ENCODE peak calls at places on chromosomes 7 and 10, in nine cellular contexts. I is effector memory CD8-positive, alpha-beta T cell; P is activated T-helper 1 cell treated with anti-CD3 and anti-CD28 coated beads, Interleukin-2, amount 50 U/mL, for 16 hours; U is fibroblast of mammary gland; W is NT2/D1; V is aorta; X is LoVo; T is iris pigment epithelial cell; Q is activated CD4-positive, alpha-beta T cell treated with anti-CD3 and anti-CD28 coated beads for 24 hours. K is an unnamed sample.

GRCh38 chr10:5609952-5610616 is 56.3 kb downstream of the ASB13 start:
- DNase-seq in I (no peak), P (no peak), U (peak; percentile 68), W (no peak), V (no peak), X (peak; percentile 75), T (no peak), Q (no peak), K (no peak)

GRCh38 chr7:159031135-159031701 is 113.4 kb downstream of the VIPR2 start:
- DNase-seq in I (no peak), P (no peak), U (no peak), W (no peak), V (peak; percentile 89), X (no peak), T (no peak), Q (no peak), K (no peak)

GRCh38 chr7:30469303-30469702 is 9.3 kb downstream of the NOD1 start:
- DNase-seq in I (no peak), P (no peak), U (peak; percentile 100), W (peak; percentile 95), V (peak; percentile 93), X (no peak), T (peak; percentile 100), Q (no peak), K (peak; percentile 99)

GRCh38 chr10:104089621-104090020 is 3.9 kb upstream of the COL17A1 start:
- DNase-seq in I (no peak), P (no peak), U (peak; percentile 8), W (no peak), V (no peak), X (no peak), T (no peak), Q (no peak), K (no peak)

GRCh38 chr7:13181221-13181620 is 493.8 kb downstream of the ARL4A start:
- DNase-seq in I (no peak), P (no peak), U (peak; percentile 19), W (no peak), V (no peak), X (no peak), T (peak; percentile 12), Q (no peak), K (peak; percentile 74)

GRCh38 chr7:5093948-5094347 is 48.3 kb downstream of the RBAK start:
- DNase-seq in I (no peak), P (no peak), U (no peak), W (no peak), V (no peak), X (no peak), T (no peak), Q (no peak), K (no peak)

GRCh38 chr7:70432567-70433001 is 699.4 kb upstream of the GALNT17 start:
- DNase-seq in I (no peak), P (no peak), U (no peak), W (no peak), V (no peak), X (no peak), T (no peak), Q (no peak), K (no peak)

GRCh38 chr7:37320840-37321468 is 127.7 kb downstream of the ELMO1 start:
- DNase-seq in I (no peak), P (no peak), U (peak; percentile 5), W (no peak), V (no peak), X (no peak), T (peak; percentile 3), Q (no peak), K (no peak)

GRCh38 chr7:7148799-7149481 is 33.4 kb upstream of the C1GALT1 start:
- DNase-seq in I (no peak), P (no peak), U (no peak), W (no peak), V (no peak), X (no peak), T (peak; percentile 6), Q (no peak), K (peak; percentile 58)

GRCh38 chr10:103451871-103452713 is at the start of gene CALHM2:
- DNase-seq in I (peak; percentile 46), P (peak; percentile 22), U (peak; percentile 47), W (no peak), V (peak; percentile 91), X (no peak), T (peak; percentile 57), Q (peak; percentile 56), K (peak; percentile 66)

GRCh38 chr7:35893649-35894048 is 92.8 kb downstream of the SEPTIN7 start:
- DNase-seq in I (no peak), P (no peak), U (no peak), W (no peak), V (no peak), X (no peak), T (no peak), Q (no peak), K (no peak)

GRCh38 chr7:95901006-95901405 is 128.7 kb downstream of the DYNC1I1 start:
- DNase-seq in I (no peak), P (no peak), U (no peak), W (no peak), V (no peak), X (no peak), T (no peak), Q (no peak), K (no peak)

GRCh38 chr7:98294798-98295382 is 13.4 kb downstream of the BRI3 start:
- DNase-seq in I (no peak), P (no peak), U (peak; percentile 46), W (peak; percentile 61), V (no peak), X (peak; percentile 63), T (peak; percentile 55), Q (no peak), K (peak; percentile 49)

GRCh38 chr10:132319853-132320669 is 11.9 kb upstream of the LRRC27 start:
- DNase-seq in I (no peak), P (no peak), U (peak; percentile 90), W (no peak), V (peak; percentile 79), X (peak; percentile 17), T (peak; percentile 91), Q (no peak), K (peak; percentile 92)

GRCh38 chr10:91887075-91887899 is 22.0 kb downstream of the FGFBP3 start:
- DNase-seq in I (peak; percentile 3), P (no peak), U (peak; percentile 39), W (peak; percentile 86), V (peak; percentile 80), X (no peak), T (peak; percentile 50), Q (no peak), K (no peak)

GRCh38 chr7:151754142-151754590 is 122.7 kb downstream of the PRKAG2 start:
- DNase-seq in I (no peak), P (no peak), U (peak; percentile 98), W (peak; percentile 96), V (peak; percentile 96), X (peak; percentile 99), T (peak; percentile 99), Q (no peak), K (peak; percentile 100)

GRCh38 chr10:5665380-5666323 is 743 bp downstream of the ASB13 start:
- DNase-seq in I (no peak), P (no peak), U (peak; percentile 31), W (no peak), V (peak; percentile 82), X (peak; percentile 11), T (peak; percentile 11), Q (no peak), K (peak; percentile 5)

GRCh38 chr10:58412502-58412961 is 27.3 kb downstream of the TFAM start:
- DNase-seq in I (no peak), P (no peak), U (peak; percentile 91), W (peak; percentile 35), V (no peak), X (no peak), T (peak; percentile 78), Q (no peak), K (peak; percentile 90)

GRCh38 chr7:17456541-17456940 is 158.1 kb downstream of the AHR start:
- DNase-seq in I (no peak), P (no peak), U (peak; percentile 38), W (no peak), V (no peak), X (no peak), T (peak; percentile 46), Q (no peak), K (no peak)

GRCh38 chr10:43263551-43264323 is 3.1 kb downstream of the RASGEF1A start:
- DNase-seq in I (no peak), P (no peak), U (no peak), W (no peak), V (peak; percentile 67), X (no peak), T (no peak), Q (no peak), K (no peak)

GRCh38 chr7:105470090-105470489 is 52.0 kb downstream of the PUS7 start:
- DNase-seq in I (no peak), P (no peak), U (no peak), W (no peak), V (no peak), X (no peak), T (no peak), Q (no peak), K (no peak)

GRCh38 chr7:149310113-149310836 is 48.3 kb downstream of the ZNF783 start:
- DNase-seq in I (no peak), P (no peak), U (peak; percentile 88), W (no peak), V (no peak), X (peak; percentile 64), T (peak; percentile 83), Q (no peak), K (peak; percentile 92)

GRCh38 chr7:44384586-44385383 is 59.4 kb upstream of the CAMK2B start:
- DNase-seq in I (no peak), P (no peak), U (no peak), W (no peak), V (no peak), X (no peak), T (no peak), Q (no peak), K (no peak)

GRCh38 chr7:34060548-34060947 is 155.2 kb downstream of the BMPER start:
- DNase-seq in I (no peak), P (no peak), U (peak; percentile 79), W (no peak), V (no peak), X (no peak), T (peak; percentile 93), Q (no peak), K (peak; percentile 78)

GRCh38 chr7:99473315-99473596 is 566 bp downstream of the ZNF789 start:
- DNase-seq in I (no peak), P (no peak), U (peak; percentile 82), W (no peak), V (no peak), X (peak; percentile 83), T (peak; percentile 91), Q (no peak), K (peak; percentile 78)

GRCh38 chr7:143492043-143492471 is 14.4 kb downstream of the TAS2R41 start:
- DNase-seq in I (no peak), P (no peak), U (peak; percentile 88), W (no peak), V (no peak), X (peak; percentile 67), T (peak; percentile 97), Q (no peak), K (peak; percentile 78)

GRCh38 chr10:56622335-56622973 is 261.4 kb upstream of the ZWINT start:
- DNase-seq in I (no peak), P (no peak), U (no peak), W (no peak), V (no peak), X (no peak), T (no peak), Q (no peak), K (no peak)

GRCh38 chr7:40865441-40866233 is 730.8 kb downstream of the SUGCT start:
- DNase-seq in I (no peak), P (no peak), U (no peak), W (no peak), V (no peak), X (no peak), T (no peak), Q (no peak), K (no peak)

GRCh38 chr10:50622497-50623298 is 1.1 kb downstream of the SGMS1 start:
- DNase-seq in I (no peak), P (no peak), U (peak; percentile 47), W (no peak), V (peak; percentile 84), X (peak; percentile 7), T (peak; percentile 61), Q (no peak), K (peak; percentile 32)

GRCh38 chr10:103658049-103658577 is 164.6 kb downstream of the NEURL1 start:
- DNase-seq in I (no peak), P (no peak), U (no peak), W (no peak), V (no peak), X (no peak), T (no peak), Q (no peak), K (no peak)

GRCh38 chr7:121366852-121367431 is 29.2 kb downstream of the FAM3C start:
- DNase-seq in I (peak; percentile 22), P (no peak), U (peak; percentile 59), W (no peak), V (no peak), X (peak; percentile 66), T (peak; percentile 40), Q (no peak), K (peak; percentile 56)